ENCODE peak calls at places on chromosomes 5 and 9, in nine cellular contexts. One of them, this sample, is unnamed.

GRCh38 chr5:150411245-150411979 is 1.3 kb downstream of the CD74 start:
- DNase-seq in lower lobe of right lung: peak
- DNase-seq in AG09309: no peak
- DNase-seq in mammary epithelial cell: no peak
- DNase-seq in astrocyte of the spinal cord: no peak
- DNase-seq in epithelial cell of proximal tubule: no peak
- DNase-seq in left ventricle myocardium inferior: peak
- DNase-seq in choroid plexus epithelial cell: peak
- DNase-seq in epithelial cell of esophagus: peak
- DNase-seq in this sample: no peak

GRCh38 chr5:40623480-40624420 is 56.0 kb upstream of the PTGER4 start:
- DNase-seq in lower lobe of right lung: no peak
- DNase-seq in AG09309: no peak
- DNase-seq in mammary epithelial cell: no peak
- DNase-seq in astrocyte of the spinal cord: no peak
- DNase-seq in epithelial cell of proximal tubule: no peak
- DNase-seq in left ventricle myocardium inferior: no peak
- DNase-seq in choroid plexus epithelial cell: no peak
- DNase-seq in epithelial cell of esophagus: no peak
- DNase-seq in this sample: no peak

GRCh38 chr9:121779381-121780117 is 128.1 kb downstream of the DAB2IP start:
- DNase-seq in lower lobe of right lung: no peak
- DNase-seq in AG09309: no peak
- DNase-seq in mammary epithelial cell: no peak
- DNase-seq in astrocyte of the spinal cord: peak
- DNase-seq in epithelial cell of proximal tubule: no peak
- DNase-seq in left ventricle myocardium inferior: no peak
- DNase-seq in choroid plexus epithelial cell: peak
- DNase-seq in epithelial cell of esophagus: no peak
- DNase-seq in this sample: no peak

GRCh38 chr5:172506921-172507320 is 52.6 kb upstream of the SH3PXD2B start:
- DNase-seq in lower lobe of right lung: no peak
- DNase-seq in AG09309: no peak
- DNase-seq in mammary epithelial cell: no peak
- DNase-seq in astrocyte of the spinal cord: no peak
- DNase-seq in epithelial cell of proximal tubule: no peak
- DNase-seq in left ventricle myocardium inferior: no peak
- DNase-seq in choroid plexus epithelial cell: no peak
- DNase-seq in epithelial cell of esophagus: no peak
- DNase-seq in this sample: no peak

GRCh38 chr9:6777218-6777902 is 19.6 kb downstream of the KDM4C start:
- DNase-seq in lower lobe of right lung: no peak
- DNase-seq in AG09309: no peak
- DNase-seq in mammary epithelial cell: no peak
- DNase-seq in astrocyte of the spinal cord: no peak
- DNase-seq in epithelial cell of proximal tubule: no peak
- DNase-seq in left ventricle myocardium inferior: no peak
- DNase-seq in choroid plexus epithelial cell: no peak
- DNase-seq in epithelial cell of esophagus: no peak
- DNase-seq in this sample: no peak

GRCh38 chr9:91814681-91815212 is 135.3 kb downstream of the ROR2 start:
- DNase-seq in lower lobe of right lung: no peak
- DNase-seq in AG09309: no peak
- DNase-seq in mammary epithelial cell: no peak
- DNase-seq in astrocyte of the spinal cord: no peak
- DNase-seq in epithelial cell of proximal tubule: no peak
- DNase-seq in left ventricle myocardium inferior: no peak
- DNase-seq in choroid plexus epithelial cell: no peak
- DNase-seq in epithelial cell of esophagus: no peak
- DNase-seq in this sample: no peak

GRCh38 chr5:142749321-142749720 is 20.9 kb upstream of the ARHGAP26 start:
- DNase-seq in lower lobe of right lung: no peak
- DNase-seq in AG09309: peak
- DNase-seq in mammary epithelial cell: peak
- DNase-seq in astrocyte of the spinal cord: peak
- DNase-seq in epithelial cell of proximal tubule: no peak
- DNase-seq in left ventricle myocardium inferior: no peak
- DNase-seq in choroid plexus epithelial cell: peak
- DNase-seq in epithelial cell of esophagus: peak
- DNase-seq in this sample: no peak

GRCh38 chr5:9605459-9605858 is 24.7 kb downstream of the TAS2R1 start:
- DNase-seq in lower lobe of right lung: no peak
- DNase-seq in AG09309: no peak
- DNase-seq in mammary epithelial cell: no peak
- DNase-seq in astrocyte of the spinal cord: no peak
- DNase-seq in epithelial cell of proximal tubule: no peak
- DNase-seq in left ventricle myocardium inferior: no peak
- DNase-seq in choroid plexus epithelial cell: no peak
- DNase-seq in epithelial cell of esophagus: no peak
- DNase-seq in this sample: no peak

GRCh38 chr5:167992868-167993267 is 298.6 kb upstream of the WWC1 start:
- DNase-seq in lower lobe of right lung: no peak
- DNase-seq in AG09309: no peak
- DNase-seq in mammary epithelial cell: no peak
- DNase-seq in astrocyte of the spinal cord: no peak
- DNase-seq in epithelial cell of proximal tubule: no peak
- DNase-seq in left ventricle myocardium inferior: no peak
- DNase-seq in choroid plexus epithelial cell: no peak
- DNase-seq in epithelial cell of esophagus: no peak
- DNase-seq in this sample: no peak

GRCh38 chr5:136062563-136063274 is 33.9 kb downstream of the TGFBI start:
- DNase-seq in lower lobe of right lung: no peak
- DNase-seq in AG09309: no peak
- DNase-seq in mammary epithelial cell: peak
- DNase-seq in astrocyte of the spinal cord: no peak
- DNase-seq in epithelial cell of proximal tubule: no peak
- DNase-seq in left ventricle myocardium inferior: no peak
- DNase-seq in choroid plexus epithelial cell: peak
- DNase-seq in epithelial cell of esophagus: peak
- DNase-seq in this sample: peak

GRCh38 chr5:151031554-151031953 is 11.2 kb downstream of the GPX3 start:
- DNase-seq in lower lobe of right lung: no peak
- DNase-seq in AG09309: no peak
- DNase-seq in mammary epithelial cell: no peak
- DNase-seq in astrocyte of the spinal cord: no peak
- DNase-seq in epithelial cell of proximal tubule: no peak
- DNase-seq in left ventricle myocardium inferior: no peak
- DNase-seq in choroid plexus epithelial cell: no peak
- DNase-seq in epithelial cell of esophagus: no peak
- DNase-seq in this sample: no peak

GRCh38 chr5:76178913-76179312 is 95.7 kb downstream of the SV2C start:
- DNase-seq in lower lobe of right lung: no peak
- DNase-seq in AG09309: no peak
- DNase-seq in mammary epithelial cell: no peak
- DNase-seq in astrocyte of the spinal cord: no peak
- DNase-seq in epithelial cell of proximal tubule: no peak
- DNase-seq in left ventricle myocardium inferior: no peak
- DNase-seq in choroid plexus epithelial cell: no peak
- DNase-seq in epithelial cell of esophagus: no peak
- DNase-seq in this sample: no peak

GRCh38 chr9:21684831-21685362 is 117.5 kb upstream of the MTAP start:
- DNase-seq in lower lobe of right lung: no peak
- DNase-seq in AG09309: no peak
- DNase-seq in mammary epithelial cell: peak
- DNase-seq in astrocyte of the spinal cord: peak
- DNase-seq in epithelial cell of proximal tubule: peak
- DNase-seq in left ventricle myocardium inferior: no peak
- DNase-seq in choroid plexus epithelial cell: peak
- DNase-seq in epithelial cell of esophagus: peak
- DNase-seq in this sample: no peak

GRCh38 chr9:34809504-34810186 is 99.7 kb upstream of the CCL21 start:
- DNase-seq in lower lobe of right lung: no peak
- DNase-seq in AG09309: no peak
- DNase-seq in mammary epithelial cell: peak
- DNase-seq in astrocyte of the spinal cord: no peak
- DNase-seq in epithelial cell of proximal tubule: no peak
- DNase-seq in left ventricle myocardium inferior: no peak
- DNase-seq in choroid plexus epithelial cell: peak
- DNase-seq in epithelial cell of esophagus: peak
- DNase-seq in this sample: peak

GRCh38 chr5:116669261-116670049 is 94.8 kb upstream of the SEMA6A start:
- DNase-seq in lower lobe of right lung: no peak
- DNase-seq in AG09309: no peak
- DNase-seq in mammary epithelial cell: no peak
- DNase-seq in astrocyte of the spinal cord: no peak
- DNase-seq in epithelial cell of proximal tubule: no peak
- DNase-seq in left ventricle myocardium inferior: no peak
- DNase-seq in choroid plexus epithelial cell: no peak
- DNase-seq in epithelial cell of esophagus: no peak
- DNase-seq in this sample: no peak

GRCh38 chr5:113450366-113451328 is 15.9 kb upstream of the TSSK1B start:
- DNase-seq in lower lobe of right lung: no peak
- DNase-seq in AG09309: no peak
- DNase-seq in mammary epithelial cell: peak
- DNase-seq in astrocyte of the spinal cord: peak
- DNase-seq in epithelial cell of proximal tubule: no peak
- DNase-seq in left ventricle myocardium inferior: no peak
- DNase-seq in choroid plexus epithelial cell: peak
- DNase-seq in epithelial cell of esophagus: no peak
- DNase-seq in this sample: no peak

GRCh38 chr5:171093598-171093997 is 215.4 kb upstream of the TLX3 start:
- DNase-seq in lower lobe of right lung: no peak
- DNase-seq in AG09309: no peak
- DNase-seq in mammary epithelial cell: no peak
- DNase-seq in astrocyte of the spinal cord: no peak
- DNase-seq in epithelial cell of proximal tubule: no peak
- DNase-seq in left ventricle myocardium inferior: no peak
- DNase-seq in choroid plexus epithelial cell: peak
- DNase-seq in epithelial cell of esophagus: peak
- DNase-seq in this sample: no peak

GRCh38 chr5:53482717-53483638 is 2.5 kb downstream of the FST start:
- DNase-seq in lower lobe of right lung: peak
- DNase-seq in AG09309: no peak
- DNase-seq in mammary epithelial cell: peak
- DNase-seq in astrocyte of the spinal cord: peak
- DNase-seq in epithelial cell of proximal tubule: no peak
- DNase-seq in left ventricle myocardium inferior: peak
- DNase-seq in choroid plexus epithelial cell: peak
- DNase-seq in epithelial cell of esophagus: peak
- DNase-seq in this sample: peak
- TF ChIP-seq CTCF in lower lobe of right lung: no peak
- TF ChIP-seq CTCF in AG09309: peak
- TF ChIP-seq CTCF in mammary epithelial cell: peak
- TF ChIP-seq CTCF in astrocyte of the spinal cord: peak
- TF ChIP-seq CTCF in epithelial cell of proximal tubule: peak
- TF ChIP-seq CTCF in left ventricle myocardium inferior: peak
- TF ChIP-seq CTCF in choroid plexus epithelial cell: peak
- TF ChIP-seq CTCF in epithelial cell of esophagus: peak
- TF ChIP-seq CTCF in this sample: peak

DNA sequence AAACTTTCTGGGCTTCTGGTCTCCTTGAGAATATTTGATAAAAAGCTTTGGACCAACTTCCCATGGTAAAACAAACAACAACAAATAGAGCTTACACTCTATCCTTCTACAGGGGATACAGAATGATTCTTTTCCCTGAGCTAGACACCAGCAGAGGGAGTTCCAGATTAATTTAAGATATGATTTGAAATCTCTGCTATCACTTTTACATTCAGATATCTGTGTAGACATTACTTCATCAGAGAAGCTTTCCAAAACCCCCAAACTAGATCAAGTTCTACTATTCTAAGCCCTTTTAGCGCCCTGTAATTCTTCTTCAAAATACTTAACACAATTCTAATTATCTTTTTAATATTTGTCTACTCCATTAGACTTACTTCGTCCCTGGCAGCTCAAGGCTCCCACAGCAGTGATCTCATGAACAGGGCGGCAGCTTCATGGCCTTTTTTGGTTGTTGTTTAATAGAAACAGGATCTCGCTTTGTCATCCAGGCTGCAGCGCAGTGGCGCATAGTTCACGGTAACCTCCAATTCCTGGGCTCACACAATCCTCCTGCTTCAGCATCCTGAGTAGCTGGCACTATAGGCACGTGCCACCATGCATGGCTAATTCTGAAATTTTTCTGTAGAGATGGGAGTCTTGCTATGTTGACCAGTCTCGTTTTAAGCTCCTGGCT is 938 bp upstream of the GALNT12 start:
- DNase-seq in lower lobe of right lung: no peak
- DNase-seq in AG09309: no peak
- DNase-seq in mammary epithelial cell: no peak
- DNase-seq in astrocyte of the spinal cord: no peak
- DNase-seq in epithelial cell of proximal tubule: peak
- DNase-seq in left ventricle myocardium inferior: no peak
- DNase-seq in choroid plexus epithelial cell: peak
- DNase-seq in epithelial cell of esophagus: peak
- DNase-seq in this sample: no peak
- TF ChIP-seq CTCF in lower lobe of right lung: peak
- TF ChIP-seq CTCF in AG09309: peak
- TF ChIP-seq CTCF in mammary epithelial cell: peak
- TF ChIP-seq CTCF in astrocyte of the spinal cord: peak
- TF ChIP-seq CTCF in epithelial cell of proximal tubule: peak
- TF ChIP-seq CTCF in left ventricle myocardium inferior: no peak
- TF ChIP-seq CTCF in choroid plexus epithelial cell: peak
- TF ChIP-seq CTCF in epithelial cell of esophagus: peak
- TF ChIP-seq CTCF in this sample: no peak

GRCh38 chr5:84332106-84332505 is 52.6 kb downstream of the EDIL3 start:
- DNase-seq in lower lobe of right lung: no peak
- DNase-seq in AG09309: no peak
- DNase-seq in mammary epithelial cell: no peak
- DNase-seq in astrocyte of the spinal cord: no peak
- DNase-seq in epithelial cell of proximal tubule: no peak
- DNase-seq in left ventricle myocardium inferior: no peak
- DNase-seq in choroid plexus epithelial cell: no peak
- DNase-seq in epithelial cell of esophagus: no peak
- DNase-seq in this sample: no peak
- TF ChIP-seq CTCF in lower lobe of right lung: no peak
- TF ChIP-seq CTCF in AG09309: no peak
- TF ChIP-seq CTCF in mammary epithelial cell: no peak
- TF ChIP-seq CTCF in astrocyte of the spinal cord: no peak
- TF ChIP-seq CTCF in epithelial cell of proximal tubule: no peak
- TF ChIP-seq CTCF in left ventricle myocardium inferior: no peak
- TF ChIP-seq CTCF in choroid plexus epithelial cell: no peak
- TF ChIP-seq CTCF in epithelial cell of esophagus: no peak
- TF ChIP-seq CTCF in this sample: no peak

DNA sequence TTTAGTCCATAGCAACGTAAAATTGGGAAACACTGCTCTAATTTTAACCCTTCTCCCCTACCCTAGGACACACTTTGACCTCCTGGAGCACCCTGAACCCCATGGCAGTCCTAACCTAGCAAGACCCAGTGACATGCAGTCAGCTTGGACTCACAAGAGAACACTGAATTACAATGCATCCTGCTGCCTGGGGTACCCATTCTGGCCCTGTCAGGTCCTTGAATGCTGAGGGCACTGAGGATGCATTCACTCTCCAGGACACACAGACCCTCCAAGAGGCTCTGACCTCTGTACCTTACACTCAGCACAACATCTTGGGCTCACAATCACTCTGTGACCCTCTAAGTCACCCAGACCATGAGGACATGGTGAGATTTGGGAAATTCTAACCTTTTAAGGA is 1.8 kb upstream of the PROP1 start:
- DNase-seq in lower lobe of right lung: no peak
- DNase-seq in AG09309: no peak
- DNase-seq in mammary epithelial cell: no peak
- DNase-seq in astrocyte of the spinal cord: no peak
- DNase-seq in epithelial cell of proximal tubule: no peak
- DNase-seq in left ventricle myocardium inferior: no peak
- DNase-seq in choroid plexus epithelial cell: no peak
- DNase-seq in epithelial cell of esophagus: no peak
- DNase-seq in this sample: no peak
- TF ChIP-seq CTCF in lower lobe of right lung: no peak
- TF ChIP-seq CTCF in AG09309: no peak
- TF ChIP-seq CTCF in mammary epithelial cell: no peak
- TF ChIP-seq CTCF in astrocyte of the spinal cord: no peak
- TF ChIP-seq CTCF in epithelial cell of proximal tubule: no peak
- TF ChIP-seq CTCF in left ventricle myocardium inferior: no peak
- TF ChIP-seq CTCF in choroid plexus epithelial cell: no peak
- TF ChIP-seq CTCF in epithelial cell of esophagus: no peak
- TF ChIP-seq CTCF in this sample: no peak

GRCh38 chr9:82406714-82407113 is 418.1 kb downstream of the SPATA31D1 start:
- DNase-seq in lower lobe of right lung: no peak
- DNase-seq in AG09309: no peak
- DNase-seq in mammary epithelial cell: no peak
- DNase-seq in astrocyte of the spinal cord: no peak
- DNase-seq in epithelial cell of proximal tubule: no peak
- DNase-seq in left ventricle myocardium inferior: no peak
- DNase-seq in choroid plexus epithelial cell: no peak
- DNase-seq in epithelial cell of esophagus: no peak
- DNase-seq in this sample: no peak
- TF ChIP-seq CTCF in lower lobe of right lung: no peak
- TF ChIP-seq CTCF in AG09309: no peak
- TF ChIP-seq CTCF in mammary epithelial cell: no peak
- TF ChIP-seq CTCF in astrocyte of the spinal cord: no peak
- TF ChIP-seq CTCF in epithelial cell of proximal tubule: no peak
- TF ChIP-seq CTCF in left ventricle myocardium inferior: no peak
- TF ChIP-seq CTCF in choroid plexus epithelial cell: no peak
- TF ChIP-seq CTCF in epithelial cell of esophagus: no peak
- TF ChIP-seq CTCF in this sample: no peak